ENCODE peak calls at places on chromosome 20, in nine cellular contexts. M, R, A, C, P, S, X, B and U are unnamed samples.

GRCh38 chr20:7667194-7667593 is 273.1 kb downstream of the HAO1 start:
- DNase-seq in M (no peak), R (peak; percentile 77), A (no peak), C (no peak), P (no peak), S (no peak), X (no peak), B (no peak), U (no peak)

GRCh38 chr20:34891166-34892062 is 15.0 kb downstream of the ACSS2 start:
- DNase-seq in M (peak; percentile 90), R (peak; percentile 94), A (no peak), C (peak; percentile 88), P (no peak), S (no peak), X (no peak), B (peak; percentile 14), U (no peak)

GRCh38 chr20:35277531-35278395 is at the start of gene MMP24OS:
- DNase-seq in M (peak; percentile 77), R (peak; percentile 85), A (peak; percentile 97), C (peak; percentile 97), P (peak; percentile 92), S (peak; percentile 77), X (peak; percentile 98), B (no peak), U (peak; percentile 93)

GRCh38 chr20:35271904-35272303 is 6.0 kb downstream of the MMP24OS start:
- DNase-seq in M (no peak), R (peak; percentile 79), A (no peak), C (no peak), P (no peak), S (no peak), X (no peak), B (no peak), U (no peak)

GRCh38 chr20:41428285-41428684 is 61.7 kb upstream of the EMILIN3 start:
- DNase-seq in M (peak; percentile 53), R (peak; percentile 80), A (no peak), C (peak; percentile 25), P (no peak), S (no peak), X (no peak), B (no peak), U (no peak)

GRCh38 chr20:5143856-5144255 is 17.0 kb downstream of the CDS2 start:
- DNase-seq in M (no peak), R (no peak), A (no peak), C (no peak), P (no peak), S (no peak), X (no peak), B (no peak), U (no peak)

GRCh38 chr20:56929606-56930005 is 300.5 kb downstream of the TFAP2C start:
- DNase-seq in M (no peak), R (no peak), A (no peak), C (no peak), P (no peak), S (no peak), X (no peak), B (no peak), U (no peak)

GRCh38 chr20:61657719-61658377 is 405.8 kb downstream of the CDH4 start:
- DNase-seq in M (no peak), R (no peak), A (no peak), C (no peak), P (no peak), S (no peak), X (no peak), B (no peak), U (no peak)

GRCh38 chr20:59084041-59084841 is 41.7 kb upstream of the PRELID3B start:
- DNase-seq in M (peak; percentile 6), R (no peak), A (no peak), C (no peak), P (no peak), S (no peak), X (no peak), B (no peak), U (no peak)

DNA sequence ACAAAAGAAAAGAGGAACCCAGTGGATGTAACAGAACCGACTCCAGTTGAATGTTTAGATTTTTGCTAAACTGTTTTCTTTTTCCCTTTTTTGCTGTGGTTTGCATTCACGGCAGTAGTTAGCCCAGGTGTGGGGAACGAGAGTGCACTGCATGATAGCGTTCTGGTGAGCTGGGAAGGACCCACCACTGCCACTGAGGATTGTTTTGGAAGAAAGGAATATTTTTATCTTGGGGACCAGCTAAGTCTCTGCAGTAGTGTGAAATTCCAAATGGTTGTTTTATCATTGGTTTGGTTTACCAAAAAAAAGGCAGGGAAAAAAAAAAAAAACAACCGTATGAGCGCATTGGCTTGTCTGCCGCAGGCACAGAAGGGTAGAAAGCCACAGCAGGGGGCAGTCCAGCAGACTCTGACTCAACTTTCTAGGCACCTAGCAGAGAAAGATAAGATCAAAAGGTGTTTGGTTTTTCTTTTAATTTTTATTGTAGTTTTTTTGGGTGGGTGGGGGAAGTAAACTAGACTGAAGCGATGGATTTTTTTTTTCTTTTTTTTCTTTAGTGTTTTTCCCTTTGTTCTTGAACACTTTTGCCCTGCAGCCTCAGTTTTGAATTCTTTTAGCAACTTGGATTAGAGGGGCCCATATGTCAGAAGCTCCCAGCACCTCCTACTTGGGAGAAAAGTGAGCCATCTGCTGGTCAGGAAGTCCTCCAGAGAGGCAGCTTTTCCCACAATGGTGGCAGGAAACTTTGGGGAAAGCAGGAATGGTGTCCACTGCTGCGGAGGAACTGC is 13.5 kb upstream of the RAB5IF start:
- DNase-seq in M (peak; percentile 61), R (peak; percentile 52), A (no peak), C (no peak), P (no peak), S (no peak), X (peak; percentile 34), B (no peak), U (no peak)
- TF ChIP-seq CTCF in M (peak; percentile 43), R (peak; percentile 60), A (no peak), C (peak; percentile 15), P (no peak), S (peak; percentile 42), X (peak; percentile 24), B (peak; percentile 59), U (peak; percentile 65)

GRCh38 chr20:2626853-2627541 is 25.4 kb upstream of the NOP56 start:
- DNase-seq in M (peak; percentile 85), R (peak; percentile 97), A (no peak), C (no peak), P (no peak), S (no peak), X (peak; percentile 86), B (peak; percentile 14), U (no peak)

GRCh38 chr20:2633381-2633780 is 19.1 kb upstream of the NOP56 start:
- DNase-seq in M (no peak), R (no peak), A (no peak), C (no peak), P (no peak), S (no peak), X (no peak), B (no peak), U (no peak)

DNA sequence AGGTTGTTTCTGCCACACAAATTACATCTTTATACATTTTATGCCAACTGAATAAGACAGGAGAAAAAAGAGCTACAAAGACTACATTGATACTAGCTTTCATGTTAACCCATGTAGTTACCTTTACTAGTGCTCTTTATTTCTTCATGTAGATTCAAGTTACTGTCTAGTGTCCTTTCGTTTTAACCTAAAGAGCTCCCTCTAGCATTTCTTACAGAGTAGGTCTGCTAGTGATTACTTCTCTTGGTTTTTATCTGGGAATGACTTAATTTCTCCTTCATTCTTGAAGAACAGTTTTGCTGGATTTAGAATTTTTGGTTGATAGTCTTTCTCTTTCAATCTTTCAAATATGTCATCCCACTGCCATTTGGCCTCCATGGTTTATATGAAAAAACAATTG is 21.2 kb upstream of the NOP56 start:
- DNase-seq in M (no peak), R (peak; percentile 20), A (no peak), C (peak; percentile 32), P (no peak), S (no peak), X (no peak), B (no peak), U (no peak)
- TF ChIP-seq CTCF in M (peak; percentile 36), R (no peak), A (no peak), C (peak; percentile 2), P (no peak), S (no peak), X (no peak), B (no peak), U (peak; percentile 19)

DNA sequence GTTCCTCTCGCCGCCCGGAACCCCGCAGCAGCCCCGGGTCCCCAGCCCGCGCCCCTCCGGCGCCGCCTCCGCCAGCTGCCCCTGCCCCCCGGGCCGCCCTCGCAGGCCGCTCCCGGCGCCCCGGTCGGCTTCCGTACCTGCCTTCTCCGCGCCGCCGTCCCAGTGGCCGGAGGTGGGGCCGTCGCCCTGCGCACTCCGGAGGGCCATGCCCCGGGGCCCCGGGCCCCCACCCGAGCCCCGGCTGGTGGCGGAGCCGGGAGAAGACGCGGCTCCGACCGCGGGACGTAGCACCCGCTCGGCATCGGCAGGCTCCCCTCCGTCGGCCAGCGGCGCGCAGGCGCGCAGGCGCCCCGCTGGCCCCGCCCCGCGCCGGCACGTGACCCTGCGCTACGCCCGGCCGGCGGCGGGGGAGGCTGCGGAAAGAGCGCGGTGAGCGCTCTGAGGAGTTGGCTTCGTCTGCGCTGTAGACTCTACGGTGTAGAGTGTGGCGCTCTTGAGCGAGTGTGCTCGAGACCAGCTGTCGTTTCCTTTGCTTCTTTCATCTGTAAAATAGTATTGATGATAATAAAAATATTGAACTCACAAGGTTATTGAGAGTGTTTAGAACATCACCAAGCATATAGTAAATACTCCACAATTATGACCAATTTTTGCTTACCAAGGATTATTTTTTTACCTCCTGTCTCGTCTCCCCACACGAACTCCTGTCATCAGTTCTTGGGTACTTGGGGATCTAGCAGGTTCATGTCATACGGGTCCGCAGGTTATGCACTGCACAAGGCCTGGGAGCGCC is at the start of gene TBC1D20:
- DNase-seq in M (peak; percentile 63), R (peak; percentile 87), A (peak; percentile 94), C (peak; percentile 92), P (peak; percentile 90), S (peak; percentile 70), X (peak; percentile 77), B (no peak), U (peak; percentile 94)
- TF ChIP-seq CTCF in M (no peak), R (peak; percentile 15), A (no peak), C (peak; percentile 13), P (no peak), S (no peak), X (no peak), B (peak; percentile 29), U (peak; percentile 26)

DNA sequence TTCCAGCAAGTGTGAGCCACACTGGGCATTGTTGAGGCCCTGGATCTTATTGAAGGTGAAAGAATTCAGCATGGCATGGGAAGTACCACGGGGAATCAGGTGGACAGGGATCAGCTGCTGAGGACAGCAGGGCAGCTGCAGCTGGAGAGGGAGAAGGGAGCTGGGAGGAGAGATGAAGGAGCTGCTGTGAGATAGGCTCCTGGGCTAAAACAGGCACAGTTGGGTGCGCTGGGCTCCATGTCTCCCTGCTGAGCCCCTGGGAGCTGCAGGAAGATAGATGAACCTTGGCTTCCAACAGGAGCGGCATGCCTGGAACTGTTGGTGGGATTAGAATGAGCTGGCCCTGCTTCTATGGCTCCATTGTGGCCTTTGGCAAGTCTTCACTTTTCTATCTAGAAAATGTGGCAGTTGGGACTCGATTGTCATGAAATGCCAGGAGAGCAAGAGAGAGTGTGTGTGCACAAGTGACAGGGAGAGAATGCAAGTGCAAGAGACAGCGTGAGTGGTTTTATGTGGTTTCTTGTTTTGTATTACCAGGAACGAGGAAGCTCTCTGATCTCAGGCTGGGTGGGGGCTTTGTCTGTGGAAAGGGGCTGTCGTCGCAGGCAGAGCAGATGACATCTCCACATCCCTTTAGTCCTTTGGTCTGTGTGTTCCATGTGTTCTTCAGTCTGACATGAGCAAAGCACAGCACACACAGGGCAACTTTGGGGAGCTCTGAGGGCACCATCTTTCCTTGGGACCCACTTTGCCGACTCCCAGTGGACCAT is 20.4 kb downstream of the SNPH start:
- DNase-seq in M (no peak), R (no peak), A (peak; percentile 68), C (no peak), P (no peak), S (no peak), X (no peak), B (no peak), U (no peak)
- TF ChIP-seq CTCF in M (no peak), R (no peak), A (no peak), C (no peak), P (no peak), S (no peak), X (no peak), B (no peak), U (no peak)